ENCODE peak calls at places on chromosomes 13 and 19, in eight cellular contexts. Z, E, O, F, B, U, I and C are unnamed samples. For H3K27me3, the result is how much of the 10 kb centered on the place peaks cover.

GRCh38 chr19:39174142-39174541 is 22.6 kb upstream of the NCCRP1 start:
- DNase-seq in Z (no peak), E (peak), O (no peak), F (no peak), B (no peak), U (no peak), I (no peak), C (no peak)

GRCh38 chr13:21528616-21529015 is 69.5 kb upstream of the ZDHHC20 start:
- DNase-seq in Z (no peak), E (peak), O (no peak), F (no peak), B (no peak), U (no peak), I (no peak), C (no peak)

GRCh38 chr19:34428549-34429285 is 536 bp downstream of the UBA2 start:
- DNase-seq in Z (peak), E (peak), O (peak), F (no peak), B (peak), U (peak), I (peak), C (no peak)

GRCh38 chr19:6038634-6039405 is 60.9 kb upstream of the RANBP3 start:
- DNase-seq in Z (no peak), E (no peak), O (no peak), F (no peak), B (no peak), U (no peak), I (no peak), C (no peak)

GRCh38 chr19:2392366-2392765 is 32.3 kb downstream of the TMPRSS9 start:
- DNase-seq in Z (no peak), E (no peak), O (no peak), F (no peak), B (no peak), U (no peak), I (no peak), C (no peak)

GRCh38 chr19:15672580-15673175 is at the start of gene CYP4F12:
- DNase-seq in Z (peak), E (peak), O (peak), F (no peak), B (peak), U (peak), I (peak), C (peak)

GRCh38 chr13:100438059-100438788 is 150.4 kb downstream of the GGACT start:
- DNase-seq in Z (no peak), E (no peak), O (no peak), F (no peak), B (no peak), U (no peak), I (no peak), C (no peak)

GRCh38 chr13:111404746-111405145 is 84.3 kb downstream of the TEX29 start:
- DNase-seq in Z (no peak), E (no peak), O (no peak), F (no peak), B (no peak), U (no peak), I (no peak), C (no peak)

GRCh38 chr19:53600217-53600616 is 31.6 kb upstream of the DPRX start:
- DNase-seq in Z (no peak), E (no peak), O (no peak), F (no peak), B (no peak), U (no peak), I (no peak), C (no peak)

GRCh38 chr13:23365652-23366051 is 67.8 kb downstream of the SACS start:
- DNase-seq in Z (no peak), E (no peak), O (no peak), F (no peak), B (no peak), U (no peak), I (no peak), C (no peak)

GRCh38 chr13:102816633-102817032 is 17.7 kb downstream of the BIVM start:
- DNase-seq in Z (no peak), E (no peak), O (no peak), F (no peak), B (no peak), U (no peak), I (no peak), C (no peak)

GRCh38 chr13:76884571-76885202 is 1.5 kb downstream of the KCTD12 start:
- DNase-seq in Z (no peak), E (peak), O (no peak), F (no peak), B (no peak), U (no peak), I (no peak), C (no peak)

GRCh38 chr19:49656456-49657109 is 9.1 kb downstream of the IRF3 start:
- DNase-seq in Z (no peak), E (no peak), O (no peak), F (no peak), B (no peak), U (no peak), I (no peak), C (peak)

GRCh38 chr19:29121684-29122083 is 91.3 kb downstream of the UQCRFS1 start:
- DNase-seq in Z (no peak), E (no peak), O (peak), F (no peak), B (no peak), U (no peak), I (peak), C (no peak)

GRCh38 chr19:58351558-58351878 is 1.8 kb downstream of the A1BG start:
- DNase-seq in Z (no peak), E (peak), O (no peak), F (no peak), B (no peak), U (no peak), I (no peak), C (no peak)

GRCh38 chr13:37959284-37959683 is 89.7 kb upstream of the TRPC4 start:
- DNase-seq in Z (no peak), E (no peak), O (no peak), F (no peak), B (no peak), U (no peak), I (no peak), C (no peak)

GRCh38 chr13:48333976-48334375 is 30.4 kb downstream of the RB1 start:
- DNase-seq in Z (no peak), E (no peak), O (no peak), F (no peak), B (no peak), U (no peak), I (no peak), C (no peak)

GRCh38 chr19:2619076-2619475 is 83.4 kb downstream of the GNG7 start:
- DNase-seq in Z (no peak), E (peak), O (no peak), F (no peak), B (no peak), U (no peak), I (no peak), C (no peak)

GRCh38 chr13:25761041-25761440 is 290.8 kb downstream of the SHISA2 start:
- DNase-seq in Z (no peak), E (no peak), O (no peak), F (no peak), B (no peak), U (no peak), I (no peak), C (no peak)

GRCh38 chr13:31200636-31200970 is 828 bp downstream of the B3GLCT start:
- DNase-seq in Z (no peak), E (peak), O (peak), F (peak), B (peak), U (peak), I (peak), C (peak)

GRCh38 chr13:47829684-47830083 is 171.4 kb downstream of the SUCLA2 start:
- DNase-seq in Z (no peak), E (no peak), O (no peak), F (no peak), B (no peak), U (no peak), I (no peak), C (no peak)

GRCh38 chr13:23778007-23778687 is 111.1 kb downstream of the MIPEP start:
- DNase-seq in Z (no peak), E (no peak), O (no peak), F (no peak), B (no peak), U (no peak), I (no peak), C (no peak)

GRCh38 chr13:41496420-41497234 is 39.3 kb downstream of the RGCC start:
- DNase-seq in Z (no peak), E (peak), O (no peak), F (no peak), B (no peak), U (no peak), I (peak), C (no peak)

GRCh38 chr19:39363909-39364457 is 21.8 kb downstream of the SAMD4B start:
- DNase-seq in Z (no peak), E (peak), O (peak), F (no peak), B (no peak), U (no peak), I (no peak), C (no peak)

GRCh38 chr19:38571682-38572081 is 46.1 kb downstream of the MAP4K1 start:
- DNase-seq in Z (no peak), E (no peak), O (no peak), F (no peak), B (no peak), U (no peak), I (no peak), C (no peak)

GRCh38 chr13:39900106-39900750 is 244.8 kb downstream of the COG6 start:
- DNase-seq in Z (no peak), E (no peak), O (no peak), F (no peak), B (no peak), U (no peak), I (no peak), C (no peak)

GRCh38 chr19:10749435-10750384 is 31.8 kb downstream of the DNM2 start:
- DNase-seq in Z (no peak), E (peak), O (no peak), F (no peak), B (peak), U (peak), I (no peak), C (no peak)

GRCh38 chr13:48783831-48784230 is 130.1 kb downstream of the CYSLTR2 start:
- DNase-seq in Z (no peak), E (no peak), O (no peak), F (no peak), B (no peak), U (no peak), I (peak), C (no peak)

GRCh38 chr19:31214086-31214485 is 135.2 kb downstream of the TSHZ3 start:
- DNase-seq in Z (peak), E (peak), O (peak), F (peak), B (peak), U (peak), I (peak), C (peak)

GRCh38 chr13:31964168-31964567 is 67.4 kb upstream of the FRY start:
- DNase-seq in Z (no peak), E (no peak), O (no peak), F (no peak), B (no peak), U (no peak), I (no peak), C (no peak)

GRCh38 chr13:77896977-77897376 is 21.7 kb downstream of the EDNRB start:
- DNase-seq in Z (no peak), E (no peak), O (no peak), F (no peak), B (no peak), U (no peak), I (no peak), C (no peak)

GRCh38 chr13:109743706-109744453 is 42.5 kb downstream of the IRS2 start:
- DNase-seq in Z (no peak), E (no peak), O (no peak), F (no peak), B (peak), U (no peak), I (no peak), C (no peak)

GRCh38 chr19:3580156-3580955 is 4.9 kb upstream of the GIPC3 start:
- DNase-seq in Z (no peak), E (peak), O (no peak), F (no peak), B (no peak), U (no peak), I (no peak), C (no peak)

GRCh38 chr19:1275260-1275975 is at the start of gene FAM174C:
- DNase-seq in Z (peak), E (peak), O (peak), F (peak), B (peak), U (peak), I (peak), C (peak)

GRCh38 chr13:90443268-90443667 is 904.2 kb upstream of the MIR17HG start:
- DNase-seq in Z (no peak), E (no peak), O (no peak), F (no peak), B (no peak), U (no peak), I (no peak), C (no peak)

GRCh38 chr19:39445258-39446071 is at the start of gene SUPT5H:
- DNase-seq in Z (peak), E (peak), O (peak), F (peak), B (peak), U (peak), I (peak), C (peak)

GRCh38 chr19:34851277-34851804 is 75.4 kb upstream of the ZNF30 start:
- DNase-seq in Z (no peak), E (no peak), O (no peak), F (no peak), B (no peak), U (no peak), I (no peak), C (no peak)

DNA sequence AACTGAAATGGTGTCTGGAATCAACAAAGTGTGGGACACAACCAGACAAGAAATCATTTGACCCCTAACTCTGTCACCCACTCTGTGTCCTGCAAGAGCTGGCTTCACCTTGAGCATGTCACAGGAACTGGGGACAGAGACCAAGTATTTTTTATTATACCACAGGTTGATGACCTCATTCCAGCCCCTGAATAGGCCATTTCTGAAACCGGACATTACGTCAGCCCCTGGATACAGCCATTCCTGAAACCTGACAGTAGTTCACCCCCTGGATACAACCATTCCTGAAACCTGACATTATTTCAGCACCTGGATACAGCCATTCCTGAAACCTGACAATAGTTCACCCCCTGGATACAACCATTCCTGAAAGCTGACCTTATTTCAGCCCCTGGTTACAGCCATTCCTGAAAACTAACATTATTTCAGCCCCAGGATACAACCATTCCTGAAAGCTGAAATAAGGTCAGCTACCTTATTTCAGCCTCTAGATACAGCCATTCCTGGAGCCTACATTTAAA is 47.7 kb upstream of the CACNA1A start:
- DNase-seq in Z (no peak), E (no peak), O (no peak), F (no peak), B (no peak), U (no peak), I (no peak), C (no peak)
- H3K27me3 ChIP-seq in Z (under half), E (under half), O (under half), F (under half), B (under half), U (under half), I (under half), C (under half)

DNA sequence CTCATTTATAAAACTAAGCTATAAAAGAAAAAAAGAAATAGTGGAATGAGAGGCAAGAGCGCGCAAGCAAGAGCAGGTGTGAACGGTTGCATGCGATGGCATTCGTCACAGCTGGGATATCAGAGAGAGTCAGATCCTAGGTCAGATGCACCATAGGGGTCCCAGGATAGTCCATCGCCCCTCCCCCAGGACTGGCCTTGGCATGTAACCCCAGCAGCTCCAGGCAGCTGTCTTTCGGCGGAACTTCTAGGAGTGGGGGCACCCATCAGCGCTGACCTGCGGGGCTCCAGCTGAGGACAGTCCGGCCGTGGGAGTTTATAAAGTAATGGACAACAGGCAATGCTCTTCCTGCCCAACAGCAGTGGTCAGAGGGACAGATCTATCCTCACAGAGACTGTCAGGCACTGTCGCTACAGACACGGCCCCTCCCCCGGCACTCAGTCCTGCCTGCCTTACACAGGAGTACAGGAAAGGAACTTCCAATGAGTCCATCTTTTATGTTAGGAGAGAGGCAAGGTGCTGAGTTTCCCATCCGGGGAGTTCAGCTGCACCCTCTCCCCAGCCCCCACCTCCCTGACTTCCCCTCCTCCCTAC is 1.4 kb downstream of the SIAH3 start:
- DNase-seq in Z (no peak), E (no peak), O (no peak), F (no peak), B (no peak), U (no peak), I (no peak), C (no peak)
- H3K27me3 ChIP-seq in Z (under half), E (half or more), O (under half), F (under half), B (half or more), U (under half), I (under half), C (under half)

DNA sequence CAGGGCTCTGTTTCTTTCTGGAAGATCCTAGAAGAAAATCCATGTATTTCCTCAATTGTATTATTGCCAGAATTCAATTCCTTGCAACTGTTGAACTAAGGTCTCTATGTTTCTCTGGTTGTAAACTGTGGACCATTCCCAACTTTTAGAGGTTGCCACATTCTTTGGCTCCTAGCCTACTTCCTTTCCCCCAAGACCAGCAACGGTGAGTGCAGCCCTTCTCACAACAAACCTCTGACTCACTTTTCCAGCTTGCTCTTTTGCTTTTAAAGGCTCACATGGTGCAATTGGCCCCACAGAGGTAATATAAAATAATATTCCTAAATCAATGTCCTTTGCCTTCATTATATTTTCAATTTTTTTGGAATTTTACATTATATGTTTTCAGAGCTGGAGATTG is 371.3 kb downstream of the SLITRK5 start:
- DNase-seq in Z (no peak), E (no peak), O (no peak), F (no peak), B (no peak), U (no peak), I (no peak), C (no peak)
- H3K27me3 ChIP-seq in Z (under half), E (under half), O (under half), F (under half), B (under half), U (under half), I (under half), C (under half)

GRCh38 chr19:55169136-55169535 is 2.7 kb upstream of the DNAAF3 start:
- DNase-seq in Z (no peak), E (peak), O (no peak), F (no peak), B (no peak), U (no peak), I (no peak), C (no peak)
- H3K27me3 ChIP-seq in Z (half or more), E (under half), O (under half), F (under half), B (half or more), U (half or more), I (under half), C (under half)

DNA sequence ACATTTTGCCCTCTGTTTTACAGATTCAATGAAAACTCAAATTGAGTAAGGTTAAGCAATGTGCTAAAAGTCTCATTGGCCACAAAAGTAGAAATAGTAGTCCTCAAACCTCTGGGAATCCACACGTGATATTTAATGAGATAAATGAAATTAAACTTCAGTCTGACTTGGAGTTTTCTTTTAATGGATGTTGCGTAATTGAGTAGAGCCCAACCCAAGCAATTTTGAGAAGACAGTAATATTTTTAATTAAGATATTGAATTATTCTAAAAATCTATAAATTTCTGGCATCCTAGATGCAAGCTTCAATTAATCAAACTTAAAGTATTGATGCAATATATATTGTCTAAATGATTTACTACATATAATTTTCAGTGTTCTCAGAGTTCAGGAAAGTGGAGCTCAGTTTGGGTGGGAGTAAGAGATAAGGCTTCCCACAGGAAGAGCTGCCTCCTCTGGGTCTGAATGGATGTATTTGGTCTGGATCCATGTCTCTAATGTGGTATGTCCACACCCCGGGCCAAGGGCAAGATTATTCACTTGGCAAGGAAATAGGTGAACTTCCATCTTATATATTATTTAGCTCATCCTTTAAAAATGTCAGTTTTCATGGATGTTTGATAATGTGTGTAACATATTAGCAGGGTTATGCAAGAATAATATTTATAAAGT is 6.9 kb downstream of the MBNL2 start:
- DNase-seq in Z (no peak), E (no peak), O (no peak), F (no peak), B (no peak), U (no peak), I (no peak), C (no peak)
- H3K27me3 ChIP-seq in Z (under half), E (under half), O (under half), F (under half), B (under half), U (under half), I (under half), C (under half)

DNA sequence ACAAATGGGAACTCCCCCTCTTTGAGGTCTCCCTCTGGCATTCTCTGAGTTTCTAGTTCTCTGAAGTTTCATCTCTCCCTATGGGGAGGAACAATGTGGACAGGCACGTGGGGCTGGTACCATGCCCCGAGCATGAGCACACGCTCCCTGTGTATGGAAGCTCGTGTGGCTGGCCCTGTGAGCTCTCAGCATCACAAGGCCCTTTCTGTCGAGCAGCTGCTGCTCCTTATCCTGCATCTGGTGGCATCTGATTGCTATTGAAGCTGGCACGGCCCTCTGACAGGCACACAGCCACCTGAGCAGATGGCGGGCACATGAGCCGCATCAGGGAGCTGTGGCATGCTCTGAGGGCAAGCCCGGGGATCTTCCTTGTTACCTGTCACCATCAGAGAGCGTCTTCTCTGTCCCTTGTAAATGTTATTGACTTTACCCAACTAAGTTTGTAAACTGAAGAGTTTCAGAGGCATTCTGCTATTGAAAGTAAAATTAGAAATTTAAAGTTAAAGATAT is 324.9 kb downstream of the SLC7A1 start:
- DNase-seq in Z (no peak), E (no peak), O (no peak), F (no peak), B (no peak), U (no peak), I (no peak), C (no peak)
- H3K27me3 ChIP-seq in Z (under half), E (under half), O (under half), F (under half), B (under half), U (under half), I (under half), C (under half)

GRCh38 chr13:60754691-60755090 is 357.7 kb downstream of the TDRD3 start:
- DNase-seq in Z (no peak), E (no peak), O (no peak), F (no peak), B (no peak), U (no peak), I (no peak), C (no peak)
- H3K27me3 ChIP-seq in Z (under half), E (under half), O (under half), F (under half), B (under half), U (under half), I (under half), C (under half)